ENCODE peak calls at places on chromosomes 4 and X, in six cellular contexts. W is activated T-cell treated with anti-CD3 and anti-CD28 coated beads for 1 hour; M is amygdala; D is NCI-H510A; P is stimulated activated naive CD8-positive, alpha-beta T cell treated with anti-CD3 and anti-CD28 coated beads, Interleukin-15, amount 100 ng/mL, for 72 hours; E is pancreas. Z is an unnamed sample.

GRCh38 chr4:73621357-73621756 is 1.1 kb upstream of the RASSF6 start:
- DNase-seq in M (no peak), D (no peak), P (no peak), W (no peak), E (no peak), Z (no peak)

GRCh38 chrX:17968367-17968766 is 107.3 kb upstream of the RAI2 start:
- DNase-seq in P (no peak), E (no peak), W (no peak), D (peak), M (no peak), Z (no peak)

GRCh38 chr4:175946472-175947116 is 119.0 kb upstream of the WDR17 start:
- DNase-seq in E (no peak), D (no peak), P (no peak), W (no peak), M (no peak), Z (no peak)

GRCh38 chr4:54077812-54078211 is 13.4 kb upstream of the CHIC2 start:
- DNase-seq in W (no peak), P (no peak), E (no peak), M (no peak), D (no peak), Z (no peak)

GRCh38 chr4:182699825-182700224 is 217.4 kb downstream of the DCTD start:
- DNase-seq in E (no peak), M (no peak), W (no peak), P (no peak), D (no peak), Z (no peak)

GRCh38 chrX:43741843-43742573 is 85.9 kb downstream of the MAOA start:
- DNase-seq in P (no peak), D (no peak), W (no peak), E (no peak), M (no peak), Z (no peak)

GRCh38 chr4:169000315-169000714 is 9.7 kb downstream of the CBR4 start:
- DNase-seq in E (no peak), D (no peak), P (no peak), W (no peak), M (no peak), Z (no peak)

GRCh38 chr4:122978789-122979188 is 56.4 kb upstream of the NUDT6 start:
- DNase-seq in D (no peak), E (no peak), M (no peak), P (no peak), W (no peak), Z (no peak)

GRCh38 chr4:25861422-25861926 is 1.3 kb downstream of the SEL1L3 start:
- DNase-seq in P (no peak), W (no peak), M (no peak), D (no peak), E (no peak), Z (no peak)

GRCh38 chrX:7435822-7436221 is 287.9 kb upstream of the PUDP start:
- DNase-seq in W (no peak), D (no peak), M (no peak), P (no peak), E (no peak), Z (no peak)

GRCh38 chr4:158541506-158541905 is 19.8 kb downstream of the RXFP1 start:
- DNase-seq in M (no peak), P (no peak), D (no peak), W (no peak), E (no peak), Z (no peak)

GRCh38 chr4:140137654-140138053 is 16.3 kb downstream of the MAML3 start:
- DNase-seq in W (no peak), P (no peak), M (no peak), D (no peak), E (no peak), Z (no peak)

GRCh38 chr4:98232202-98232601 is 29.0 kb upstream of the RAP1GDS1 start:
- DNase-seq in M (no peak), E (no peak), W (no peak), D (no peak), P (no peak), Z (no peak)

GRCh38 chrX:113594504-113594903 is 753.9 kb upstream of the AMOT start:
- DNase-seq in D (no peak), E (no peak), M (no peak), P (no peak), W (no peak), Z (no peak)

GRCh38 chrX:107731831-107732502 is 43.6 kb downstream of the TSC22D3 start:
- DNase-seq in W (no peak), P (no peak), M (peak), D (peak), E (peak), Z (peak)

GRCh38 chrX:105173071-105173470 is 47.4 kb downstream of the TEX13A start:
- DNase-seq in W (no peak), M (no peak), P (no peak), D (no peak), E (no peak), Z (no peak)

GRCh38 chr4:92299152-92299551 is 4.6 kb upstream of the GRID2 start:
- DNase-seq in W (no peak), P (no peak), E (no peak), M (no peak), D (no peak), Z (no peak)

GRCh38 chr4:38122060-38122459 is 161.9 kb downstream of the PTTG2 start:
- DNase-seq in W (no peak), D (no peak), P (no peak), E (no peak), M (no peak), Z (no peak)

GRCh38 chr4:74159397-74159709 is 1.4 kb downstream of the MTHFD2L start:
- DNase-seq in W (no peak), E (no peak), M (no peak), P (no peak), D (no peak), Z (no peak)

Z was measured in head of caudate nucleus.